ENCODE peak calls at places on chromosomes 7 and 10, in seven cellular contexts. A is stomach, F is Panc1, W is fibroblast of lung, B is Peyer's patch, P is prostate gland, J is H7. E is an unnamed sample.

GRCh38 chr7:143882020-143882610 is 19.9 kb downstream of the TCAF1 start:
- DNase-seq in A (no peak), F (no peak), W (peak; percentile 90), B (no peak), P (peak; percentile 36), J (peak; percentile 61), E (no peak)

GRCh38 chr10:14056545-14057332 is 274.0 kb downstream of the FRMD4A start:
- DNase-seq in A (no peak), F (no peak), W (peak; percentile 76), B (no peak), P (no peak), J (no peak), E (no peak)

GRCh38 chr10:44301781-44302400 is 83.0 kb downstream of the CXCL12 start:
- DNase-seq in A (no peak), F (no peak), W (no peak), B (no peak), P (no peak), J (no peak), E (no peak)

GRCh38 chr7:123774498-123774897 is 25.7 kb upstream of the WASL start:
- DNase-seq in A (no peak), F (no peak), W (no peak), B (no peak), P (no peak), J (no peak), E (no peak)

GRCh38 chr7:142002179-142002578 is 6.5 kb downstream of the MGAM start:
- DNase-seq in A (no peak), F (no peak), W (no peak), B (no peak), P (no peak), J (no peak), E (no peak)

GRCh38 chr10:22133640-22134624 is 83.9 kb downstream of the EBLN1 start:
- DNase-seq in A (no peak), F (no peak), W (peak; percentile 60), B (no peak), P (no peak), J (no peak), E (no peak)

GRCh38 chr7:129825005-129825553 is 127.7 kb downstream of the UBE2H start:
- DNase-seq in A (no peak), F (peak; percentile 62), W (peak; percentile 37), B (peak; percentile 71), P (peak; percentile 60), J (peak; percentile 94), E (peak; percentile 89)

GRCh38 chr10:58631715-58632114 is 119.0 kb downstream of the BICC1 start:
- DNase-seq in A (no peak), F (no peak), W (no peak), B (no peak), P (no peak), J (no peak), E (no peak)

GRCh38 chr10:806451-807162 is 117.1 kb upstream of the DIP2C start:
- DNase-seq in A (no peak), F (no peak), W (no peak), B (no peak), P (no peak), J (no peak), E (no peak)

GRCh38 chr7:38950309-38950708 is 27.4 kb upstream of the POU6F2 start:
- DNase-seq in A (no peak), F (no peak), W (peak; percentile 23), B (no peak), P (no peak), J (no peak), E (no peak)

GRCh38 chr10:97708976-97709745 is 4.4 kb upstream of the MARVELD1 start:
- DNase-seq in A (peak; percentile 72), F (no peak), W (peak; percentile 85), B (peak; percentile 65), P (peak; percentile 69), J (peak; percentile 82), E (peak; percentile 58)

GRCh38 chr7:149669121-149669818 is 104.1 kb downstream of the ZNF467 start:
- DNase-seq in A (no peak), F (peak; percentile 27), W (peak; percentile 54), B (no peak), P (no peak), J (no peak), E (no peak)

GRCh38 chr7:80362677-80363076 is 149.2 kb downstream of the GNAT3 start:
- DNase-seq in A (no peak), F (no peak), W (peak; percentile 31), B (no peak), P (no peak), J (no peak), E (no peak)

GRCh38 chr7:920351-921070 is 34.0 kb downstream of the ADAP1 start:
- DNase-seq in A (peak; percentile 23), F (no peak), W (no peak), B (peak; percentile 74), P (no peak), J (no peak), E (peak; percentile 75)

GRCh38 chr7:69452797-69453196 is 145.5 kb upstream of the AUTS2 start:
- DNase-seq in A (no peak), F (no peak), W (no peak), B (no peak), P (no peak), J (no peak), E (no peak)
- H3K27me3 ChIP-seq in A (no peaks in the 10 kb centered on the region), F (no peaks in the 10 kb centered on the region), W (no peaks in the 10 kb centered on the region), B (no peaks in the 10 kb centered on the region), P (no peaks in the 10 kb centered on the region), J (peaks cover 8% of the 10 kb centered on the region), E (no peaks in the 10 kb centered on the region)

DNA sequence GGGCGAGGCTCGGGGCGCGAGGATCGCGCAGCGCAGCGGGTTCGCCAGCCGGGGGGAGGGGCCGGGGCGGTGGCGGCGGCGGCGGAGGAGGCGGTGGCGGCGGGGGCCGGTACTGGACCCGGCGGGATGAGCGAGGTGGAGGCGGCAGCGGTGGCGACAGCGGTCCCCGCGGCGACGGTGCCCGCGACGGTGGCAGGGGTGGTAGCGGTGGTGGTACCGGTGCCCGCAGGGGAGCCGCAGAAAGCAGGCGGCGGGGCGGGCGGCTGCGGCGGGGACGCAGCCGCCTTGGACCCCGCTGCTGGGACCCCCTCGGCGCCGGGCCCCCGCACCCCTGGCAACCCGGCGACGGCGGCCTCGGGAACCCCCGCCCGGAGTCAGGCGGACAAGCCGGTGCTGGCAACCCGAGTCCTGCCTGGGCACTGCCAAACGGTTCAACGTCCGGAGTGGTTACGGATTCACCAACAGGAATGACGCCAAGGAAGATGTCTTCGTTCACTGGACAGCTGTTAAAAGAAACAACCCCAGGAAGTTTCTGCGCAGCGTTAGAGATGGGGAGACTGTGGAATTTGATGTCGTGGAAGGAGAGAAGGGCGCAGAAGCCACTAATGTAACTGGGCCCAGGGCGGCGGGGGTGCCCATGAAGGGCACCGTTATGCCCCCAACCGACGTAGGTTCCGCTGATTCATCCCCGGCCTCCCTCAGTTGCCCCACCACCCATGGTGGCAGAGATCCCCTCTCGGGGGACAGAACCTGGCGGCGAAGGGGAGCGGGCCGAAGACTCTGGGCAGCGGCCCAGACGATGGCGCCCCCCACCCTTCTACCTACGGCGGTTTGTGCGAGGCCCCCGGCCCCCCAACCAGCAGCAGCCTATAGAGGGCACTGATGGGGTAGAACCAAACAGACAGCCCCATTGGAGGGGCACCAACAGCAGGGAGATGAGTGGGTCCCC is 100.3 kb upstream of the CPXM2 start:
- DNase-seq in A (no peak), F (no peak), W (no peak), B (no peak), P (no peak), J (peak; percentile 26), E (no peak)
- H3K27me3 ChIP-seq in A (peaks cover 58% of the 10 kb centered on the region), F (no peaks in the 10 kb centered on the region), W (peaks cover 11% of the 10 kb centered on the region), B (no peaks in the 10 kb centered on the region), P (peaks cover 7% of the 10 kb centered on the region), J (peaks cover 7% of the 10 kb centered on the region), E (peaks cover 49% of the 10 kb centered on the region)

GRCh38 chr7:117402109-117402508 is 25.2 kb downstream of the ASZ1 start:
- DNase-seq in A (no peak), F (no peak), W (no peak), B (no peak), P (no peak), J (no peak), E (no peak)

GRCh38 chr7:117403737-117404136 is 23.6 kb downstream of the ASZ1 start:
- DNase-seq in A (no peak), F (no peak), W (no peak), B (no peak), P (no peak), J (no peak), E (no peak)

GRCh38 chr7:117401293-117402002 is 25.8 kb downstream of the ASZ1 start:
- DNase-seq in A (no peak), F (no peak), W (peak; percentile 5), B (no peak), P (no peak), J (no peak), E (no peak)

GRCh38 chr7:117395743-117396142 is 31.6 kb downstream of the ASZ1 start:
- DNase-seq in A (no peak), F (no peak), W (peak; percentile 71), B (no peak), P (no peak), J (no peak), E (no peak)

GRCh38 chr7:117399820-117400422 is 27.4 kb downstream of the ASZ1 start:
- DNase-seq in A (no peak), F (no peak), W (peak; percentile 28), B (no peak), P (no peak), J (no peak), E (no peak)
- H3K27me3 ChIP-seq in A (no peaks in the 10 kb centered on the region), F (peaks cover 3% of the 10 kb centered on the region), W (no peaks in the 10 kb centered on the region), B (no peaks in the 10 kb centered on the region), P (no peaks in the 10 kb centered on the region), J (no peaks in the 10 kb centered on the region), E (no peaks in the 10 kb centered on the region)

DNA sequence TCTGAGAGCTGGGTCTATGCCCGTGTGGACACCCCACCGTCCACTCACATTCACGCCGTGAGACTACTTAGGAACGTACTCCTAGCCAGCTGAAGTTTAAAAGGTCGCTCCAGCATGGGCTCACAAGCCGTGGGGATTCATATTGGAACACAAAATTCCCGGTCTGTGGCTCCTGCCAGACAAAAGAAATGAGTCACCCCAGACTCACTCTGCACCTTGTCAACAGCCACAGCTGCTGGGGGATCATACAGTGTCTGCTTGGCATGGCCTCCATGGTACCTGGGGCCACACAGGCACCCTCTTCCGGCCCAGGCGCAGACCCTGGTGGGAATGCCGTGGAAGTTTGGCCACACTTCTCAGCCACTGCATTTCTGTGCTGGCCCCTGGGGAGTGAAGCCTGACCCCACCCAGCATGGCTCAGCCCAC is 228.4 kb downstream of the DNAJB6 start:
- DNase-seq in A (no peak), F (no peak), W (no peak), B (peak; percentile 20), P (no peak), J (no peak), E (peak; percentile 50)
- H3K27me3 ChIP-seq in A (no peaks in the 10 kb centered on the region), F (no peaks in the 10 kb centered on the region), W (no peaks in the 10 kb centered on the region), B (no peaks in the 10 kb centered on the region), P (no peaks in the 10 kb centered on the region), J (no peaks in the 10 kb centered on the region), E (no peaks in the 10 kb centered on the region)

GRCh38 chr10:48940958-48941357 is 1.3 kb upstream of the LRRC18 start:
- DNase-seq in A (no peak), F (no peak), W (no peak), B (peak; percentile 7), P (no peak), J (no peak), E (no peak)
- H3K27me3 ChIP-seq in A (no peaks in the 10 kb centered on the region), F (no peaks in the 10 kb centered on the region), W (no peaks in the 10 kb centered on the region), B (no peaks in the 10 kb centered on the region), P (no peaks in the 10 kb centered on the region), J (no peaks in the 10 kb centered on the region), E (no peaks in the 10 kb centered on the region)